ENCODE peak calls at places on chromosomes 6 and 20, in four cellular contexts. One of them, this sample, is unnamed.

GRCh38 chr6:16301511-16301910 is 63.1 kb downstream of the GMPR start:
- DNase-seq in caudate nucleus: no peak
- DNase-seq in stimulated activated naive CD8-positive, alpha-beta T cell treated with anti-CD3 and anti-CD28 coated beads, Interleukin-15, Interleukin-2, amounts not matched to agents 100 U/mL and 50 U/mL, for 24 hours: no peak
- DNase-seq in astrocyte: no peak
- DNase-seq in this sample: peak

GRCh38 chr6:142233945-142234682 is 67.7 kb upstream of the ADGRG6 start:
- DNase-seq in stimulated activated naive CD8-positive, alpha-beta T cell treated with anti-CD3 and anti-CD28 coated beads, Interleukin-15, Interleukin-2, amounts not matched to agents 100 U/mL and 50 U/mL, for 24 hours: no peak
- DNase-seq in caudate nucleus: no peak
- DNase-seq in astrocyte: no peak
- DNase-seq in this sample: no peak

GRCh38 chr6:147709396-147710272 is 201.1 kb downstream of the SAMD5 start:
- DNase-seq in astrocyte: peak
- DNase-seq in caudate nucleus: no peak
- DNase-seq in stimulated activated naive CD8-positive, alpha-beta T cell treated with anti-CD3 and anti-CD28 coated beads, Interleukin-15, Interleukin-2, amounts not matched to agents 100 U/mL and 50 U/mL, for 24 hours: no peak
- DNase-seq in this sample: no peak

GRCh38 chr6:13953061-13953705 is 28.4 kb downstream of the RNF182 start:
- DNase-seq in stimulated activated naive CD8-positive, alpha-beta T cell treated with anti-CD3 and anti-CD28 coated beads, Interleukin-15, Interleukin-2, amounts not matched to agents 100 U/mL and 50 U/mL, for 24 hours: no peak
- DNase-seq in astrocyte: peak
- DNase-seq in caudate nucleus: no peak
- DNase-seq in this sample: no peak

GRCh38 chr6:4435981-4436445 is 300.6 kb upstream of the ECI2 start:
- DNase-seq in caudate nucleus: no peak
- DNase-seq in stimulated activated naive CD8-positive, alpha-beta T cell treated with anti-CD3 and anti-CD28 coated beads, Interleukin-15, Interleukin-2, amounts not matched to agents 100 U/mL and 50 U/mL, for 24 hours: no peak
- DNase-seq in astrocyte: no peak
- DNase-seq in this sample: no peak

GRCh38 chr20:23268792-23269354 is 81.7 kb upstream of the NXT1 start:
- DNase-seq in stimulated activated naive CD8-positive, alpha-beta T cell treated with anti-CD3 and anti-CD28 coated beads, Interleukin-15, Interleukin-2, amounts not matched to agents 100 U/mL and 50 U/mL, for 24 hours: no peak
- DNase-seq in astrocyte: no peak
- DNase-seq in caudate nucleus: no peak
- DNase-seq in this sample: no peak

GRCh38 chr20:56809668-56810067 is 180.6 kb downstream of the TFAP2C start:
- DNase-seq in astrocyte: no peak
- DNase-seq in caudate nucleus: no peak
- DNase-seq in stimulated activated naive CD8-positive, alpha-beta T cell treated with anti-CD3 and anti-CD28 coated beads, Interleukin-15, Interleukin-2, amounts not matched to agents 100 U/mL and 50 U/mL, for 24 hours: no peak
- DNase-seq in this sample: no peak

GRCh38 chr20:64205611-64206026 is 41.4 kb downstream of the MYT1 start:
- DNase-seq in stimulated activated naive CD8-positive, alpha-beta T cell treated with anti-CD3 and anti-CD28 coated beads, Interleukin-15, Interleukin-2, amounts not matched to agents 100 U/mL and 50 U/mL, for 24 hours: no peak
- DNase-seq in caudate nucleus: no peak
- DNase-seq in astrocyte: no peak
- DNase-seq in this sample: no peak

GRCh38 chr6:82484001-82484400 is 120.4 kb downstream of the TPBG start:
- DNase-seq in caudate nucleus: no peak
- DNase-seq in stimulated activated naive CD8-positive, alpha-beta T cell treated with anti-CD3 and anti-CD28 coated beads, Interleukin-15, Interleukin-2, amounts not matched to agents 100 U/mL and 50 U/mL, for 24 hours: no peak
- DNase-seq in astrocyte: no peak
- DNase-seq in this sample: no peak

GRCh38 chr20:23995905-23996666 is 7.5 kb upstream of the GGTLC1 start:
- DNase-seq in astrocyte: no peak
- DNase-seq in caudate nucleus: no peak
- DNase-seq in stimulated activated naive CD8-positive, alpha-beta T cell treated with anti-CD3 and anti-CD28 coated beads, Interleukin-15, Interleukin-2, amounts not matched to agents 100 U/mL and 50 U/mL, for 24 hours: peak
- DNase-seq in this sample: peak

GRCh38 chr6:56547687-56548086 is 95.0 kb downstream of the DST start:
- DNase-seq in caudate nucleus: no peak
- DNase-seq in astrocyte: no peak
- DNase-seq in stimulated activated naive CD8-positive, alpha-beta T cell treated with anti-CD3 and anti-CD28 coated beads, Interleukin-15, Interleukin-2, amounts not matched to agents 100 U/mL and 50 U/mL, for 24 hours: no peak
- DNase-seq in this sample: no peak